ENCODE peak calls at places on chromosomes 16 and 17, in nine cellular contexts. S is sigmoid colon, N is tibial nerve, D is A549, G is ovary, C is stomach, K is transverse colon, X is SK-N-SH, O is H1. V is an unnamed sample.

GRCh38 chr17:40090234-40091111 is 9.9 kb downstream of the NR1D1 start:
- DNase-seq in N (no peak), X (no peak), G (peak; percentile 69), O (no peak), D (no peak), S (peak; percentile 91), K (no peak), C (no peak), V (no peak)

GRCh38 chr17:30567231-30568116 is 90.3 kb downstream of the GOSR1 start:
- DNase-seq in O (no peak), X (no peak), K (no peak), N (no peak), C (peak; percentile 7), D (no peak), S (no peak), G (no peak), V (no peak)

GRCh38 chr17:75380315-75380714 is 25.2 kb downstream of the GRB2 start:
- DNase-seq in N (no peak), G (no peak), D (no peak), C (no peak), S (no peak), O (no peak), X (no peak), K (no peak), V (no peak)

GRCh38 chr17:38746893-38747384 is 1.2 kb downstream of the PCGF2 start:
- DNase-seq in O (no peak), S (no peak), C (no peak), D (no peak), G (no peak), N (no peak), K (no peak), X (no peak), V (peak; percentile 80)

GRCh38 chr17:50772251-50772650 is 4.9 kb upstream of the ANKRD40CL start:
- DNase-seq in X (no peak), S (peak; percentile 8), D (no peak), K (peak; percentile 44), O (no peak), C (no peak), N (no peak), G (no peak), V (no peak)

GRCh38 chr16:66357523-66357928 is 9.0 kb upstream of the CDH5 start:
- DNase-seq in G (no peak), D (peak; percentile 89), K (peak; percentile 41), O (peak; percentile 27), X (peak; percentile 76), N (peak; percentile 74), C (peak; percentile 43), S (peak; percentile 75), V (no peak)

GRCh38 chr16:58518083-58518979 is 3.0 kb downstream of the SETD6 start:
- DNase-seq in C (no peak), S (no peak), G (no peak), X (no peak), O (no peak), N (no peak), K (no peak), D (no peak), V (no peak)

GRCh38 chr17:9237661-9238301 is 216.5 kb downstream of the NTN1 start:
- DNase-seq in C (no peak), D (no peak), N (no peak), O (no peak), K (no peak), S (peak; percentile 64), X (no peak), G (no peak), V (no peak)

GRCh38 chr16:87231295-87231694 is 85.9 kb downstream of the C16orf95 start:
- DNase-seq in G (no peak), S (no peak), C (no peak), O (no peak), D (no peak), X (no peak), N (no peak), K (no peak), V (no peak)

GRCh38 chr16:87234601-87235000 is 82.6 kb downstream of the C16orf95 start:
- DNase-seq in K (no peak), C (no peak), D (no peak), N (no peak), X (no peak), G (no peak), O (no peak), S (no peak), V (no peak)

GRCh38 chr16:87235810-87236515 is 81.2 kb downstream of the C16orf95 start:
- DNase-seq in K (no peak), C (no peak), G (no peak), O (no peak), X (no peak), N (no peak), D (no peak), S (no peak), V (no peak)

GRCh38 chr16:87231911-87232310 is 85.3 kb downstream of the C16orf95 start:
- DNase-seq in K (no peak), N (no peak), O (no peak), G (no peak), S (no peak), X (no peak), C (no peak), D (no peak), V (no peak)

DNA sequence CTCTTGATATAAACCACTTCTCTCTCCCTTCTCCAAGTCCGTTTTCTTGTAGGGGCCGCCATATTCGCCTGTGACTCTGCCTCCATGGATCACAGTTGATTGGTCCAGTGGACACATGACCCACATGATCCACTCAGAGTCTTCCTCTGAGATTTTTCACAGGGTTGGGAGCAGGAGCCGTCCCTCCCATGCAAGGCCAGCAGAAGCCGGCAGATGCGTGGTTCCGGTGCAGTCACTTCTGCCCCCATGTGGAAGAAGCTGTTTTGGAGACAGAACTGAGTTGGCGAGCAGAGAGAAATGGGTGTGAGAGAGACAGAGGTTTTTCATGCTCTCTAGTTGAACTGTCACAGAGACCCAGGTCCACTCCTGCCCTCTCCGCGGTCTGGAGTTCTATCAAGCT is 83.3 kb downstream of the C16orf95 start:
- DNase-seq in S (no peak), G (no peak), O (no peak), X (no peak), D (no peak), N (no peak), K (no peak), C (no peak), V (no peak)
- TF ChIP-seq EP300 in S (no peak), G (no peak), O (no peak), X (no peak), D (no peak), N (no peak), K (no peak), C (no peak), V (no peak)

GRCh38 chr17:83078378-83079339 is 750 bp upstream of the METRNL start:
- DNase-seq in N (no peak), G (peak; percentile 69), S (peak; percentile 80), O (no peak), X (peak; percentile 77), C (no peak), K (no peak), D (no peak), V (no peak)

GRCh38 chr17:83077411-83077810 is 2.0 kb upstream of the METRNL start:
- DNase-seq in N (no peak), C (peak; percentile 52), X (peak; percentile 81), G (no peak), D (no peak), S (no peak), O (no peak), K (no peak), V (no peak)

GRCh38 chr17:83074696-83075223 is 4.6 kb upstream of the METRNL start:
- DNase-seq in X (no peak), D (no peak), N (no peak), K (no peak), C (no peak), O (no peak), S (no peak), G (no peak), V (peak; percentile 83)

GRCh38 chr17:83075270-83075880 is 4.0 kb upstream of the METRNL start:
- DNase-seq in K (no peak), O (no peak), G (no peak), X (no peak), N (no peak), S (no peak), D (no peak), C (no peak), V (no peak)

DNA sequence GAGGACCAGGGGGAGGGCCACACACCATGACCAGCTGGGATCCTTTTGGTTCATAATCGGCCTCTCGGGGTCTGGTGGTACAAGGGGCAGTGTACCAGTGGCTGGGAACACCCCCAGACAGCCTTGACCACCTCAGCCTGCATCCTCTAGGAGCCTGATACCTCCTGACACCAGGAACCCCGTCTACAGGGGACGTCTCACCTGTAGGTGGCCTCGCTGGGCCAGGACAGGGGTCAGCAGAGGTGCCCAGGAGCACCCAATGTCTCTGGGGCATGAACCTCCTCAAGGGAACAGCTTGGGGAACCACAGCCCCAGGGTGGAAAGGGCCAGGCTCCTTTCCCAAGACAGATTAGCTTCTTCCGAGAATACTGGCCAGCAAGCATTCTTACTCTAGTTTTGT is 2.5 kb upstream of the METRNL start:
- DNase-seq in G (no peak), O (no peak), K (no peak), S (no peak), C (no peak), X (peak; percentile 71), N (no peak), D (no peak), V (peak; percentile 56)
- TF ChIP-seq CTCF in G (no peak), O (peak; percentile 53), K (peak; percentile 16), S (no peak), C (no peak), X (peak; percentile 49), N (no peak), D (peak; percentile 54), V (peak; percentile 21)

DNA sequence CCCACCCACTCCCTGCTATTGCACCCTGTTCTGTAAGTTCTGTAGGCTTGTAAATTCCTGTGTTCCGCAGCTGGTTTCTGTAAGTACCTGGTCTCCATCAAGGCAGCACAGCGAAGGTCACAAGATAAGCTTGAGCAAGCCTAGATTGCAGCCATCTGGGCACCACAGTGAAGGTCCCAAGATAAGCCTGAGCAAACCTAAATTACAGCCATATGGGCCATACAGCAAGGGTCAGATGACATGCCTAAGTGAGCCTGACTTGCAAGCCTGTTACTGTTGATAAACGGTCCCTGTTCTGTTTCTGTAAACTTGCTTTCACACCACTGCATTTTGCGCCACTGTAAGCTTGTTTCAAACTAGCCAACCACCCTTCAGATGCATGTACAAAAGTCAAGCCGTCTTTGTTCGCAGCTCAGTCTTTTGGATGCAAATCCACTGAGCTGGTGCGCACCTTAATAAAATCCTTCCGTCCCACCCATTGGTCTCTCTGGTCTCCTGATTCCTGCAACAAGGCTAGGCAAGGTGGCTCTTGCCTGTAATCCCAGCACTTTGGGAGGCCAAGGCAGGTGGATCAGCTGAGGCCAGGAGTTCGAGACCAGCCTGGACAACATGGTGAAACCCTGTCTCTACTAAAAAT is 42.6 kb upstream of the ATF7IP2 start:
- DNase-seq in G (no peak), N (no peak), K (no peak), O (no peak), C (no peak), S (no peak), D (no peak), X (peak; percentile 29), V (no peak)
- H3K9me3 ChIP-seq in G (peaks cover 5% of the 10 kb centered on the region), N (peaks cover 77% of the 10 kb centered on the region), K (peaks cover 11% of the 10 kb centered on the region), O (peaks cover 39% of the 10 kb centered on the region), C (peaks cover 42% of the 10 kb centered on the region), S (peaks cover 8% of the 10 kb centered on the region), D (peaks cover 40% of the 10 kb centered on the region), X (no peaks in the 10 kb centered on the region), V (peaks cover 11% of the 10 kb centered on the region)

GRCh38 chr16:75660321-75660720 is 12.7 kb downstream of the TERF2IP start:
- DNase-seq in D (no peak), S (no peak), K (no peak), G (no peak), N (no peak), O (no peak), X (no peak), C (no peak), V (no peak)

GRCh38 chr16:75658175-75658574 is 10.6 kb downstream of the TERF2IP start:
- DNase-seq in N (no peak), O (no peak), C (no peak), S (no peak), G (no peak), D (no peak), K (no peak), X (no peak), V (no peak)

DNA sequence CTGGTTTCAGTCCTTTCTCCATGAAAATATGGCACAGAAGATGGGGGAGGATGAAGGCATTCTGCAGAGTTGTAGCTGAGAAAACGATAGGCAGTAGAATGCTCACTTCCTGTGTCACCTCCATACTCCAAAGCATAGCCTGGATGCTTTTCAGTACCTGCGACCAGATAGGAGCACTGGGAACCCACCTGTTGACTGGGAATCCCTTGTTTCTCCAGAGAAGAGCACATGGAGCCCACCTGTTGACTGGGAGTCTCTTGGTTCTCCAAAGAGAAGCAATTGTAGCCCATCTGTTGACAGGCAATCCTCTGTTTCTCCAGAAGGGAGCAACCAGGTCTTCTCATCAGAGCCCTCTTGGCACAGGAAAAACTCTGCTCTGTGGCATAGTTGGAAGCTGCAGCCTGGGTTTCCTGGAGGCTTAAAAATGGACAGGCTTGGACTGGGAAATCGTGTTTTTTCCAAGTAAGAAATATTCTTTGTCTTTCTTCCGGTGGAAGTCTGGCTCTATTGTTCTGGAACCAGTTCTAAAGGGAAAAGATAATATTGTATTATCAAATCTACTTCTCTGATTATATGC is 13.2 kb downstream of the TERF2IP start:
- DNase-seq in C (no peak), N (no peak), O (no peak), K (no peak), X (no peak), G (no peak), S (no peak), D (no peak), V (no peak)
- TF ChIP-seq EP300 in C (no peak), N (no peak), O (no peak), K (no peak), X (no peak), G (no peak), S (no peak), D (no peak), V (no peak)